ENCODE peak calls at places on chromosomes 2 and 18, in six cellular contexts. P is GM12878, D is HepG2, C is A549, Z is endothelial cell of umbilical vein, W is K562. M is an unnamed sample.

GRCh38 chr2:15764683-15765011 is 173.0 kb downstream of the DDX1 start:
- DNase-seq in P (no peak), D (no peak), C (no peak), Z (no peak), W (no peak), M (no peak)

GRCh38 chr2:60447943-60448342 is 105.5 kb downstream of the BCL11A start:
- DNase-seq in P (no peak), D (no peak), C (no peak), Z (no peak), W (no peak), M (no peak)

GRCh38 chr18:7177131-7177744 is 53.7 kb upstream of the LRRC30 start:
- DNase-seq in P (no peak), D (peak), C (peak), Z (peak), W (peak), M (peak)

GRCh38 chr2:198873771-198874501 is 583.8 kb downstream of the SATB2 start:
- DNase-seq in P (no peak), D (no peak), C (no peak), Z (no peak), W (no peak), M (no peak)

GRCh38 chr2:150486539-150487484 is 655 bp downstream of the RND3 start:
- DNase-seq in P (no peak), D (no peak), C (no peak), Z (peak), W (no peak), M (no peak)

GRCh38 chr18:59446012-59446411 is 86.9 kb upstream of the LMAN1 start:
- DNase-seq in P (no peak), D (no peak), C (no peak), Z (no peak), W (no peak), M (peak)

GRCh38 chr2:215280326-215280725 is 31.5 kb upstream of the ATIC start:
- DNase-seq in P (peak), D (no peak), C (no peak), Z (no peak), W (no peak), M (no peak)

GRCh38 chr2:113831156-113831555 is 58.7 kb upstream of the ACTR3 start:
- DNase-seq in P (no peak), D (no peak), C (no peak), Z (no peak), W (no peak), M (peak)

GRCh38 chr2:225668606-225669266 is 269.2 kb downstream of the NYAP2 start:
- DNase-seq in P (peak), D (peak), C (peak), Z (peak), W (peak), M (peak)

GRCh38 chr2:7795358-7796199 is 878.4 kb downstream of the RNF144A start:
- DNase-seq in P (no peak), D (no peak), C (no peak), Z (no peak), W (no peak), M (peak)

GRCh38 chr2:30472326-30472725 is 25.3 kb downstream of the LCLAT1 start:
- DNase-seq in P (no peak), D (no peak), C (no peak), Z (no peak), W (no peak), M (peak)

GRCh38 chr18:67916142-67916541 is 399.6 kb upstream of the DSEL start:
- DNase-seq in P (no peak), D (no peak), C (no peak), Z (peak), W (no peak), M (no peak)

GRCh38 chr2:238970553-238971081 is 122.7 kb downstream of the TWIST2 start:
- DNase-seq in P (no peak), D (peak), C (peak), Z (peak), W (peak), M (peak)

GRCh38 chr18:24115628-24116027 is 23.2 kb upstream of the CABYR start:
- DNase-seq in P (no peak), D (no peak), C (no peak), Z (no peak), W (no peak), M (peak)

GRCh38 chr2:181307203-181307991 is 149.8 kb upstream of the ITGA4 start:
- DNase-seq in P (no peak), D (no peak), C (no peak), Z (no peak), W (no peak), M (peak)

GRCh38 chr2:96511851-96512250 is 6.7 kb upstream of the NEURL3 start:
- DNase-seq in P (no peak), D (no peak), C (no peak), Z (no peak), W (no peak), M (no peak)

GRCh38 chr2:169141713-169142352 is 72.5 kb downstream of the DHRS9 start:
- DNase-seq in P (peak), D (peak), C (peak), Z (peak), W (peak), M (peak)

GRCh38 chr2:143176606-143177005 is 47.4 kb downstream of the ARHGAP15 start:
- DNase-seq in P (no peak), D (no peak), C (no peak), Z (no peak), W (no peak), M (no peak)

GRCh38 chr2:143175435-143175834 is 46.2 kb downstream of the ARHGAP15 start:
- DNase-seq in P (no peak), D (no peak), C (no peak), Z (no peak), W (no peak), M (no peak)

GRCh38 chr2:143177081-143177786 is 48.0 kb downstream of the ARHGAP15 start:
- DNase-seq in P (peak), D (no peak), C (no peak), Z (no peak), W (no peak), M (no peak)

GRCh38 chr2:143169105-143169504 is 39.9 kb downstream of the ARHGAP15 start:
- DNase-seq in P (no peak), D (no peak), C (no peak), Z (no peak), W (no peak), M (no peak)

DNA sequence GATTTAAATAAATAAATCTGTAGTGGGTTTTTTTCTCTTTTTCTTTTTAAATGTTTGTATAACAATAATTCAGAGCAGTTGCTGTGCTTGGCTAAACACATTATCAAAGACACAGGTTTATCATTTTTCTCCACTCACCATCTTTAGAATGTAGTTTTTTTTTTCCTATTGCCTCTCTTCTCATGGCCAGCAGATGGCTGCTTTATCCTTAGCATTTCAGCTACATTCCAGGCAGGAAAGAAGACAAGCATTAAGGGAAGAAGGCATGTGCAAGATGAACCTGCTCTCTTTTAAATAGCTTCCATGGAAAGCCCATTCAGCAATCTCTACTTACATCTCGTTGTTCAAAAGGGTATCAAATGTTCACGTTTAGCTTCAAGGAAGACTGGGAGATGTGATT is 42.6 kb downstream of the ARHGAP15 start:
- DNase-seq in P (no peak), D (no peak), C (no peak), Z (no peak), W (no peak), M (no peak)
- TF ChIP-seq CTCF in P (no peak), D (peak), C (peak), Z (no peak), W (peak), M (no peak)

DNA sequence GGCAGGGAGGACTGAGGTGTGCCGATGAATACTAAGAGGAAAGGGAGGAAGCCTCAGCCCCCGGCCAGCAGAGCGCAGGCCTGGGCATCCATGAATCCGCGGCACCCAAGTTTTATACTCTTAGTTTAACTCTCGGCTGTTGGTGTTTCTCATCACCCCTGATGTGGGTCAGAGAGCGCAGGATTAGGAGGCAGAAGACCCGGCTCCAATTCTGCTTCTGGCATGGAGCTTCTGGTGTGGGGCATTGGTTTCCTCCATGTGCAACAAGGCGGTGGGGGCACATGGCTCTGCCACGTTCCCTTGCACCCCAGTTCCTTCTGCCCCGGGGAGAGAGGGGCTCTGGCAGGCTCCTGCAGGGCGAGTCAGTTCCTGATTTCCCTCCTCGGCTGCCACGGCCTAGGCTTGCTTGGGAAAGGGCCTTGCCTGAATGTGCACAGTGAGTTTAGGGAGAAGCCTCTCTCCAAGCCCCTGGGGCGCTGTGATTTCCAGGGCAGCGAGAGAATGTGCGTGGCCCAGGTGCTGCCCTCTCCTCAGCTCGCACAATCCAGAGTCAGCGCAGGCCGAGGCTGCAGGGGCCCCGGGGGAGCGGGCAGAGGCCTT is 36.2 kb upstream of the DNMT3A start:
- DNase-seq in P (no peak), D (no peak), C (no peak), Z (no peak), W (no peak), M (no peak)
- TF ChIP-seq MYC in P (no peak), D (no peak), C (no peak), Z (no peak), W (no peak), M (no peak)

DNA sequence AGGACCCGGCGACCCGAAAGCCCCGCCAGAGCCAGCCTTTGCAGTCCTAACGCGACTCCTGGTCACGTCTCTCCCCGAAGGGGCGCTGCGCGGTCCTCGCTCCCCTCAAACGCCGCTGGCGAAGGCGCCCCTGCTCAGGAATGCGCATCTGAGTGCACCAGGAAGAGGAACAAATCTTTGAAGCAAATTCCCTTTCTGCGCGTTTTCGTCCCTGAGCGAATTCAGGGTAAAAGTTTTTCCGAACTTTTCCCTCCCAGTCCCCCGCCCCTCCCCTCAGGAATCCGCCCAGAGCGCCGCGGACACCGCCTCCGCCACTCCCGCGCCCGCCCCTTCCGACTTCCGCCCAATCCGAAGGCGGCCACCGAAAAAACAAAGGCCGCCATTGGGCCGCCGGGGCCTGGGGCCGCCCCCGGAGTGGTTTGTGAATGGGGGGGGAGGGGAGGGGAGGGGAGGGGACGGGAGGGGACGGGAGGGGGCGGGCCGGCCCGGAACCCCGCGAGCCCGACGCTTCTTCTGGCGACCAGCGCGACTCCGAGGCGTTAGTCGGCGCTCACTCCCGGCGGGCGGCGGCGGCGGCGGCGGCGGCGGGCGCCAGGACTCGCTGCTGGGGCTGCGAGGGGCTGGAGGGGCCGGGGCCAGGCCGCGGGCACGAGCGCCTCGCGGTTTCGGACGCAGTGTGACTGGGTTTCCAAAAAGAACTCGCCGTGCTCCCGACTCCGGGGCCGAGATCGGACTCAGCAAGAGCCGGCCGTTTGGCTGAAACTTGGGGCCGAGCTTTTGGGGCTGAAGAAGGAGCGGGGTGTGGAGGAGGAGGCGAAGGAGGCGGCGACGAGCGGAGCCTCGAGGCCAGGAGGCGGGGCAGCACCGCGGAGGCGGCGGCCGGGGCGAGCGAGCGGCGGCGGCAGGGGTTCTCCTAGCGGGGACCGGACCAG is at the start of gene FZD7:
- DNase-seq in P (peak), D (peak), C (peak), Z (peak), W (peak), M (peak)
- TF ChIP-seq CTCF in P (no peak), D (peak), C (no peak), Z (no peak), W (peak), M (peak)

GRCh38 chr18:79692056-79692455 is 12.5 kb downstream of the CTDP1 start:
- DNase-seq in P (no peak), D (no peak), C (no peak), Z (no peak), W (no peak), M (no peak)

GRCh38 chr18:79695269-79695668 is 15.7 kb downstream of the CTDP1 start:
- DNase-seq in P (no peak), D (no peak), C (no peak), Z (no peak), W (no peak), M (peak)

GRCh38 chr18:79694895-79695213 is 15.3 kb downstream of the CTDP1 start:
- DNase-seq in P (no peak), D (no peak), C (no peak), Z (no peak), W (no peak), M (no peak)

GRCh38 chr18:79692886-79693285 is 13.3 kb downstream of the CTDP1 start:
- DNase-seq in P (no peak), D (no peak), C (no peak), Z (no peak), W (no peak), M (no peak)

DNA sequence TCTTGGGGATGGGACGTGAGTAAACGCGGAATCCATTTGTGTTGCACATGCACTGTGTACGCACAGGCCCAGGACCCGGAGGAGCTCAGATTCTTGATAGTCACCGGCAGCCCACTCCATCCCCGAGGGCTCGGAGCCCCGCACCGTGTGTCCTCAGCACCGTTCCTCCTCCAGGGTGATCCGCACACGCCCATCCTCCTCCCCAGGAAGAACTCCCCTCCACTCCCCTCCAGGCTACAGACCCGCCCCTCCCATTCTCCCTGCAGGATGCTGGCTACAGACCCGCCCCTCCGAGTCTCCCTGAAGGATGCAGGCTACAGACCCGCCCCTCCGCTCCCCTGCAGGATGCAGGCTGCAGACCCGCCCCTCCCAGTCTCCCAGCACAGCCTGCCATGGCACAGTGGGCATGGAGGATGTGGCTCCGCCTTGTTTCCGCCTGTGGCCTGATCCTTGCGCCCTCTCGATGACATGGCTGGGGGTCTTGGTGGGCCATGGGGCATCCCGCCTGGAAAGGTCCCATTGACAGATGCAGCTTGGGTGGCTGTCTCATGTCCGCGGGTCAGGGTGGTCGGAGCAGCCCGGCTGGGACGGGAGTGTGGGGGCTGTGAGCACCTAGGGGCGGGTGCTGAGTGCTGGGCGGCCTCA is 14.1 kb downstream of the CTDP1 start:
- DNase-seq in P (no peak), D (no peak), C (no peak), Z (no peak), W (peak), M (no peak)
- TF ChIP-seq MYC in P (no peak), D (no peak), C (no peak), Z (no peak), W (no peak), M (no peak)

GRCh38 chr2:142981069-142981378 is 103.6 kb downstream of the KYNU start:
- DNase-seq in P (no peak), D (no peak), C (no peak), Z (no peak), W (no peak), M (no peak)

GRCh38 chr2:142984657-142985056 is 107.2 kb downstream of the KYNU start:
- DNase-seq in P (no peak), D (no peak), C (no peak), Z (no peak), W (no peak), M (no peak)

GRCh38 chr2:142983174-142983573 is 105.7 kb downstream of the KYNU start:
- DNase-seq in P (peak), D (no peak), C (no peak), Z (no peak), W (no peak), M (no peak)

GRCh38 chr2:142975239-142975638 is 97.8 kb downstream of the KYNU start:
- DNase-seq in P (no peak), D (no peak), C (no peak), Z (no peak), W (no peak), M (no peak)

GRCh38 chr2:142980246-142981068 is 103.0 kb downstream of the KYNU start:
- DNase-seq in P (no peak), D (peak), C (peak), Z (peak), W (no peak), M (peak)
- TF ChIP-seq CTCF in P (peak), D (peak), C (peak), Z (peak), W (peak), M (peak)

DNA sequence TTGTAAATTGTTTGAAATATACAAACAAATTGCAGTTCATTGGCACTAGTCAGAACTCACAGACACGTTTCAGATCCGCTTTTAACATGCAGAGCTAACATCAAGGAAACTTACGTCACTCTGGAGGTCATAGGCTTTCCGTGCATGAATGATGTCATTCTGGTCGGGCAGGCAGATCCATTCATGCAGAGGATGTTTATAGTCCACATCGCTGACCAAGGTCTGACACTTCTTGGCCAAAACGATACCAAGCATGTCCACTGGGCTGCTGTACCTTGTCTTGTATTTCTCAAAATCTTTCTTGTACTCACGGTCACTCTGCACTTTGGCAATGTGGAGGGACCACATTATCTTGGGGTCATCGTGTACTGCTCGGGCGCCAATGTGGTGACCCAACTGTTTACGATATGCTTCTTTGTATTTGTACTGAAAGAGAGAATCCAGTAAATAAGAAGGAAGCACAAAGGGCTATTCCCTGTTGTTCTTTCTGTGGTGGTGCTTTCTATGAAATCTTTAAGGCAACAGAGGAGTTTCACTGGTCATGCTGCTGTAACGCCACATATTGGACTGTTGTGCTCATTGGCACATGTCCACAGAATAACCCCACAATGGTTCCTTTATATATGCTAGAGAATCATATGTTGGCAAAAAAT is 114.8 kb downstream of the NEB start:
- DNase-seq in P (no peak), D (peak), C (no peak), Z (peak), W (peak), M (peak)
- TF ChIP-seq MYC in P (no peak), D (no peak), C (no peak), Z (no peak), W (no peak), M (no peak)

GRCh38 chr18:63342206-63342605 is 22.6 kb upstream of the BCL2 start:
- DNase-seq in P (no peak), D (no peak), C (peak), Z (peak), W (peak), M (peak)

GRCh38 chr18:63344918-63345317 is 22.1 kb downstream of the KDSR start:
- DNase-seq in P (no peak), D (no peak), C (no peak), Z (no peak), W (no peak), M (no peak)

GRCh38 chr18:63336366-63337099 is 17.0 kb upstream of the BCL2 start:
- DNase-seq in P (no peak), D (peak), C (no peak), Z (peak), W (no peak), M (no peak)

GRCh38 chr18:63344263-63344662 is 22.7 kb downstream of the KDSR start:
- DNase-seq in P (no peak), D (no peak), C (no peak), Z (no peak), W (no peak), M (no peak)

DNA sequence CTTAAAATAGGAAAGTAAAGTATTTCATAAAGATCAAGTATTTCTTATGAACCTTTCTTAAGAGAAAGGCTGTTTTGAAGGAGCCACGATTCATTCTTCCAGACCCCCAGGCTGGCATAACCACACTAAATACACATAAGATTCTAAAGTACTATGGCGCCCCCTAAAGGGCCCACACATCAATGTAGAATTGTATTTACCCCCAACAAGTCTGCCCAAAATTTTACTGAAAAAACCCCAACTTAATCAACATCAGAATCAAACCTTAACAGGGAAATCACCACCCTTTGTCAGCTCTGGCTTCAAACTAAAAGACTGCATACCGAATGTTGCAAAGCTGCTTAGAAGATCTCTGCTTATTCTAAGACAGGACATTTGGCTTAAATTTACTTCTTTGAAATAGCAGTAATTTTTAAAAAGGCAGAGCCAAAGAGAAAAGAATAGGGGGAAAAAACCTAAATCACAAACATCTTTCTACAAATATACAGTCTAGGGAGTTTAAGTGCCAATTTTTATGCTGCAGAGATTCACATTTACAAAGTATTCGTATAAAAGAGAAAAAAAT is 20.4 kb upstream of the BCL2 start:
- DNase-seq in P (no peak), D (peak), C (no peak), Z (peak), W (no peak), M (peak)
- TF ChIP-seq CTCF in P (peak), D (peak), C (peak), Z (peak), W (peak), M (peak)